ENCODE peak calls at places on chromosomes 5 and 9, in four cellular contexts. R, W, O and K are unnamed samples.

GRCh38 chr9:85897853-85898252 is 43.1 kb upstream of the NAA35 start:
- DNase-seq in R (no peak), O (no peak), W (no peak), K (no peak)

GRCh38 chr5:156219483-156219882 is 107.5 kb upstream of the SGCD start:
- DNase-seq in R (no peak), W (no peak), O (no peak), K (no peak)

GRCh38 chr9:2622361-2623045 is 916 bp downstream of the VLDLR start:
- DNase-seq in R (peak; percentile 75), O (peak; percentile 18), W (no peak), K (no peak)

GRCh38 chr9:127162046-127162445 is 39.6 kb upstream of the ANGPTL2 start:
- DNase-seq in W (peak; percentile 44), R (peak; percentile 36), O (no peak), K (no peak)

GRCh38 chr9:12774861-12775367 is at the start of gene LURAP1L:
- DNase-seq in R (peak; percentile 74), W (no peak), O (peak; percentile 48), K (no peak)

GRCh38 chr5:153619706-153620105 is 129.2 kb downstream of the GRIA1 start:
- DNase-seq in R (no peak), O (no peak), W (no peak), K (no peak)

GRCh38 chr9:93684161-93684765 is 107.9 kb downstream of the PHF2 start:
- DNase-seq in R (peak; percentile 32), W (no peak), O (no peak), K (no peak)

GRCh38 chr9:123544007-123544827 is 188.2 kb downstream of the CRB2 start:
- DNase-seq in R (peak; percentile 65), O (no peak), W (peak; percentile 40), K (no peak)

GRCh38 chr9:116269250-116269649 is 115.7 kb downstream of the PAPPA start:
- DNase-seq in R (no peak), O (no peak), W (no peak), K (no peak)

GRCh38 chr9:16515879-16516289 is 354.6 kb downstream of the BNC2 start:
- DNase-seq in O (no peak), R (peak; percentile 85), W (no peak), K (no peak)

GRCh38 chr5:126383246-126383645 is 40.0 kb upstream of the GRAMD2B start:
- DNase-seq in R (no peak), W (no peak), O (no peak), K (no peak)

GRCh38 chr5:151651997-151652645 is 34.6 kb downstream of the SPARC start:
- DNase-seq in W (peak; percentile 85), O (peak; percentile 81), R (peak; percentile 96), K (peak; percentile 56)

GRCh38 chr5:142222235-142222880 is 102.5 kb downstream of the SPRY4 start:
- DNase-seq in O (no peak), R (peak; percentile 66), W (no peak), K (no peak)

GRCh38 chr5:142219146-142219545 is 105.7 kb downstream of the SPRY4 start:
- DNase-seq in R (no peak), O (no peak), W (no peak), K (no peak)

GRCh38 chr5:142225141-142225540 is 99.7 kb downstream of the SPRY4 start:
- DNase-seq in R (peak; percentile 54), O (no peak), W (no peak), K (no peak)

GRCh38 chr5:142222881-142223558 is 101.8 kb downstream of the SPRY4 start:
- DNase-seq in O (no peak), R (no peak), W (no peak), K (no peak)

DNA sequence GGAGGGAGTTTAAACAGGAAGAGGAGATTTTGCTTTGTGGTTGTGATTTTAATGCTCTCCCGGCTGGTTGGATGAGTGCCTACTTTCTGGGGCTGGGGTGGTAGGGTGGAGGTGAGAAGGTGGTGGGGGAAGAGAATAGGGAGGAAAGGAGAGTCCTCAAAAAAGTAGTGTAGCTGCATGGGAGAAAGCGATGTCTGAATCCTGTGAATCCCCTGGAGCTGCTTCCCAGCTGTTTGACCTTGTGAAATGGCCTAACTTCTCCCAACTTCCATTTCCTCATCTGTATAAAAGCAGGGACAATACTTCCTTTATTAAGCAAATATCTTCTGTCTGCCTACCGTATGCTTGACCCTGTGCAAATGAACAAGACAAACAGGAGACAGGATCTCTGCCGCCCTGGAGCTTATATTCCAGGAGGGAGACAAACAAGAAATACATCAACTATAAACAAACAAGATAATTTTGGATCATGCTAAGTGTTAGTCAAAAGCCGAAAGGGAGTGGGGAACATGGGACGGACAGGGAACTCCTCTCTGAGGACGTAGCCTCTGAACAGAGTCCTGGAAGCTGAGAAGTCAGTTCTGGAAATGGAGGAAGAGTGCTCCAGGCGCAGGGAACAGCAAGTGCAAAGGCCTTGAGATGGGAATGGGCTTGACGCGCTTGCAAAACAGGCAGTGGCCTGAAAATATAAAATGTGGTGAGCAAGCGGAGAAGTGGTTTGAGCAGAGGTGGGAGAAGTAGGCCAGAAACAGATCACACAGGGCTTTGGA is 103.5 kb downstream of the SPRY4 start:
- DNase-seq in O (no peak), W (no peak), R (no peak), K (no peak)
- TF ChIP-seq CTCF in O (no peak), W (no peak), R (no peak), K (no peak)

DNA sequence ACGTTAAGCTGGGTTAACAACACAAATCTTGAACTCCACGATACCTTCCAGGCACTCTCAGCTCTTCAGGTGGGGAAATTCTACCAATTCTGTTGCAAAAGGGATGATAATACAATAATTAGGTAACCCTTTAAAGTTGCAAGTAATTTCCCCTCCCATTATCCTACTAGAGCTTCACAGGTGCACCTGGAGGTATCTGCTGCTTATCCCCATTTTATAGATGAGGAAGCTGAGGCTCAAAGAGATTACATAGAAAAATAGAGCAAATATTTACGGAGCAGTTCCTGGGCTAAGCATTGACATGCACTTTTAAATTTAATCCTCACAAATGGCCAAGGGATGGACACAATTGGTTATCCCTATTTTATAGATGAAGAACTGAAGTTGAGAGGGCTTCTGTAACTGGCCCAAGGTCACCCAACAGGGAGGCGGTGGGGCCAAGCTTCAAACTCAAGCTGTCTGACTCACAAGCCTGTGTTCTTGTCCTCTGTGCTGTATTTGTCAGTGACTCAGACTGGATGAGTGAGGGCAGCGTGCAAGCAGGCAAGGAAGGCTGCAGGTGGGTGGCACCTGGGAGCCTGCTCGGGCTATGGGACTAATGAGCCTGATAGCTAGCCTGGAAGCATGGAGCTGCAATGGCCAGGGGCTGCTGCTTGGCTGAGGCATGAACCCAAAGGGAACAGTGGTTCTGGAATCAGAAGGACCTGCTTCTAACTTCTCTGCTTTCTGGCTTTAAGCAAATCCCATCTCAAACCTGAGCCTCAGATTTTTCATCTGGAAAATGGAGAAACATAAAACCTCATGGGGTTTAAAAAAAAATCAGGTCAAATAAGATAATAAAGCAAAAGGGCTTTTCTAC is 105.5 kb downstream of the PDE6A start:
- DNase-seq in R (no peak), O (no peak), W (no peak), K (no peak)
- TF ChIP-seq CTCF in R (no peak), O (no peak), W (no peak), K (no peak)

GRCh38 chr5:41637869-41638268 is 127.5 kb upstream of the PLCXD3 start:
- DNase-seq in R (no peak), W (peak; percentile 2), O (no peak), K (no peak)
- TF ChIP-seq CTCF in R (peak; percentile 71), W (peak; percentile 11), O (no peak), K (no peak)

GRCh38 chr9:132447346-132447745 is 37.3 kb downstream of the CFAP77 start:
- DNase-seq in O (no peak), W (no peak), R (peak; percentile 91), K (no peak)
- TF ChIP-seq CTCF in O (no peak), W (no peak), R (peak; percentile 81), K (no peak)

GRCh38 chr5:120072054-120072453 is 392.0 kb upstream of the PRR16 start:
- DNase-seq in W (no peak), O (peak; percentile 10), R (no peak), K (no peak)
- TF ChIP-seq CTCF in W (no peak), O (no peak), R (no peak), K (no peak)

GRCh38 chr5:92687793-92688467 is 893.1 kb downstream of the NR2F1-AS1 start:
- DNase-seq in W (peak; percentile 5), O (no peak), R (peak; percentile 55), K (no peak)
- TF ChIP-seq CTCF in W (no peak), O (no peak), R (peak; percentile 70), K (no peak)

DNA sequence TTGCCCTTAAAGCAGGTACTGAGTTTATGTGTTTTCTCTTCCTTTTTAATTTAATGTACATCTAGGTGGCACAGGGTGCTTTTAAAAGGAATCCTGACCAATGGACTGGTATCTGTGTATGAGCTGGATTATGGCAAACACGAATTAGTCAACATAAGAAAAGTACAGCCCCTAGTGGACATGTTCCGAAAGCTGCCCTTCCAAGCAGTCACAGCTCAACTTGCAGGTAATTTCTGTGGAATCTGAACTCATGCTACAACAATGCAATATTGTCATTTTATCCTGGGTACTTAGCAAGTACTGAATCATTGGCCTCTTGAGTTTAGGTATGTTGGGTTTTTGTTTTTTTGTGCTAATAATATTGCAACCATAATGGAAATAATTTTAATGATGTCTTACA is 14.4 kb upstream of the TMOD1 start:
- DNase-seq in O (no peak), R (no peak), W (no peak), K (no peak)
- TF ChIP-seq CTCF in O (no peak), R (peak; percentile 63), W (no peak), K (no peak)

DNA sequence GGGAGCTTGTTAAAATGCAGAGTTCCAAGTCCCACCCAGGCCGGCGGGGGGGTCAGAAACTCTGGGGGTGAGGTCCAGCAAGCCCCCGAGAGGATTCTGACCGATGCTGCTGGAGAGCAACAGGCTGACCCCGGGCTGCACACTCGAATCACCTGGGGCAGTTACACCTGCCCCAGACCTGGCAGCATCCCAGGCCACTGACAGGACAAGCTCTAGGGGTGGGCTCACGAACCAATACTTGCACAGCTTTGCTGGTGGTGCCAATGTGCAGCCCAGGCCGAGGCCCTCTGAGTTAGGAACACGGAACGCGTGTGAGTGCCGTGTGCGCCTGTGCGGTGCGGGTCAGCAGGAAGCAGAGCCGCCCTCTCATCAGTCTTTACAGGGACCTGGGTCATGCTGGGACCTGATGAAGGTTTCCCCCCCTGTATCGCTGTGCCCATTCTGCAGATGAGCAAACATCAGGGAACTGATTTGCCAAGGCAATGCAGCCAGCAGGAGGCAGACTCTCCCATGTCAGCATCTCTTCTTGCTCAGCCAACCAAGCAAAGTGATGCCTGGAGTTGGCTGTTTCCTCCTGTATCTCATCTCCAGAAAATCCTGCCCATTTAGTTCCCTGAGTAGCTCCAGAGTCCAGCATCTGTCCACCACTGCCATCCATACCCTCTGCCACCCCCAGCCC is 16.3 kb downstream of the FAM163B start:
- DNase-seq in R (no peak), W (peak; percentile 7), O (no peak), K (no peak)
- TF ChIP-seq CTCF in R (peak; percentile 53), W (peak; percentile 24), O (no peak), K (no peak)

GRCh38 chr9:106862115-106862945 is 636 bp upstream of the ZNF462 start:
- DNase-seq in W (no peak), O (peak; percentile 35), R (peak; percentile 86), K (no peak)
- TF ChIP-seq CTCF in W (no peak), O (no peak), R (peak; percentile 28), K (no peak)